ENCODE peak calls at places on chromosomes 5 and 9, in five cellular contexts. One of them, this sample, is unnamed.

GRCh38 chr9:2338770-2339169 is 282.8 kb upstream of the VLDLR start:
- DNase-seq in body of pancreas: no peak
- DNase-seq in right lobe of liver: no peak
- DNase-seq in upper lobe of left lung: no peak
- DNase-seq in uterus: no peak
- DNase-seq in this sample: no peak

GRCh38 chr9:38117646-38118045 is 48.6 kb upstream of the SHB start:
- DNase-seq in body of pancreas: no peak
- DNase-seq in right lobe of liver: peak
- DNase-seq in upper lobe of left lung: no peak
- DNase-seq in uterus: no peak
- DNase-seq in this sample: no peak

GRCh38 chr5:16726538-16726946 is 109.7 kb upstream of the RETREG1 start:
- DNase-seq in body of pancreas: no peak
- DNase-seq in right lobe of liver: no peak
- DNase-seq in upper lobe of left lung: no peak
- DNase-seq in uterus: no peak
- DNase-seq in this sample: no peak

GRCh38 chr5:74833537-74834266 is 32.5 kb downstream of the FAM169A start:
- DNase-seq in body of pancreas: peak
- DNase-seq in right lobe of liver: peak
- DNase-seq in upper lobe of left lung: no peak
- DNase-seq in uterus: no peak
- DNase-seq in this sample: no peak

GRCh38 chr5:162796507-162796906 is 640.9 kb upstream of the CCNG1 start:
- DNase-seq in body of pancreas: no peak
- DNase-seq in right lobe of liver: no peak
- DNase-seq in upper lobe of left lung: no peak
- DNase-seq in uterus: no peak
- DNase-seq in this sample: no peak

GRCh38 chr9:21624675-21625477 is 142.8 kb upstream of the IFNE start:
- DNase-seq in body of pancreas: no peak
- DNase-seq in right lobe of liver: no peak
- DNase-seq in upper lobe of left lung: no peak
- DNase-seq in uterus: no peak
- DNase-seq in this sample: no peak

GRCh38 chr5:35990941-35991592 is at the start of gene UGT3A1:
- DNase-seq in body of pancreas: no peak
- DNase-seq in right lobe of liver: peak
- DNase-seq in upper lobe of left lung: no peak
- DNase-seq in uterus: no peak
- DNase-seq in this sample: no peak

GRCh38 chr9:88994820-88995180 is 3.5 kb downstream of the S1PR3 start:
- DNase-seq in body of pancreas: no peak
- DNase-seq in right lobe of liver: no peak
- DNase-seq in upper lobe of left lung: no peak
- DNase-seq in uterus: no peak
- DNase-seq in this sample: no peak

GRCh38 chr5:82467006-82467561 is 188.9 kb upstream of the RPS23 start:
- DNase-seq in body of pancreas: peak
- DNase-seq in right lobe of liver: no peak
- DNase-seq in upper lobe of left lung: no peak
- DNase-seq in uterus: peak
- DNase-seq in this sample: no peak

DNA sequence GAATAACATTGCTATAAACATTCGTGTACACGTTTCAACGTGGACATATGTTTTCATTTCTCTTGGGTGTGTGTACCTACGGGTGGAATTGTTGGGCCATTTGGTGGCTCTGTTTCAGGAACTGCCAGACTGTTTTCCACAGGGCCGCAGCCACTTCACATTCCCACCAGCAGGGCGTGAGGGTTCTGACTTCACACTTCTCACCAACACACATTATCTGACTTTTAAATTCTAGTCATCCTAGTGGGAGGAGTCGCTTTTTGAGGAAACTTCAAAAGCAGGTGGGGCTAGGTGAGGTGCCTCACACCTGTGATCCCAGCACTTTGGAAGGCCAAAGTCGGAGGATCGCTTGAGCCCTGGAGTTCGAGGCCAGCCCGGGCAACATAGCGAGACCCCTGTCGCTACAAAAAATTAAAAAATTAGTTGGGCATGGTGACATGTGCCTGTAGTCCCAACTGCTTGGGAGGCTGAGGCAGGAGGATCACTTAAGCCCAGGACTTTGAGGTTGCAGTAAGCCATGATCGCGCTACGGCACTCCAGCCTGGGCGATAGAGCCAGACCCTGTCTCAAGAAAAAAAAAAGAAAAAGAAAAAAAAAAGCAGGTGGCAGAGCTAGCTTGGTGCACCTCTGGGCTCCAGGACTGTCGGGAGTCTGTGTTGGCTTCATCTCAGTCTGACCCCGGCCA is 28.5 kb downstream of the TSPAN17 start:
- DNase-seq in body of pancreas: no peak
- DNase-seq in right lobe of liver: no peak
- DNase-seq in upper lobe of left lung: no peak
- DNase-seq in uterus: no peak
- DNase-seq in this sample: no peak
- TF ChIP-seq CTCF in body of pancreas: peak
- TF ChIP-seq CTCF in right lobe of liver: no peak
- TF ChIP-seq CTCF in upper lobe of left lung: peak
- TF ChIP-seq CTCF in uterus: peak
- TF ChIP-seq CTCF in this sample: no peak

GRCh38 chr9:129598089-129598596 is 22.8 kb downstream of the C9orf50 start:
- DNase-seq in body of pancreas: no peak
- DNase-seq in right lobe of liver: no peak
- DNase-seq in upper lobe of left lung: no peak
- DNase-seq in uterus: no peak
- DNase-seq in this sample: no peak

GRCh38 chr9:129595903-129596540 is 24.9 kb downstream of the C9orf50 start:
- DNase-seq in body of pancreas: no peak
- DNase-seq in right lobe of liver: no peak
- DNase-seq in upper lobe of left lung: no peak
- DNase-seq in uterus: no peak
- DNase-seq in this sample: no peak

GRCh38 chr9:129595323-129595741 is 25.6 kb downstream of the C9orf50 start:
- DNase-seq in body of pancreas: no peak
- DNase-seq in right lobe of liver: no peak
- DNase-seq in upper lobe of left lung: no peak
- DNase-seq in uterus: peak
- DNase-seq in this sample: no peak

GRCh38 chr9:129597355-129598088 is 23.4 kb downstream of the C9orf50 start:
- DNase-seq in body of pancreas: peak
- DNase-seq in right lobe of liver: no peak
- DNase-seq in upper lobe of left lung: peak
- DNase-seq in uterus: peak
- DNase-seq in this sample: no peak

GRCh38 chr9:129596541-129597328 is 24.2 kb downstream of the C9orf50 start:
- DNase-seq in body of pancreas: no peak
- DNase-seq in right lobe of liver: no peak
- DNase-seq in upper lobe of left lung: peak
- DNase-seq in uterus: peak
- DNase-seq in this sample: no peak
- TF ChIP-seq POLR2A in body of pancreas: no peak
- TF ChIP-seq POLR2A in right lobe of liver: no peak
- TF ChIP-seq POLR2A in upper lobe of left lung: no peak
- TF ChIP-seq POLR2A in uterus: peak
- TF ChIP-seq POLR2A in this sample: peak

GRCh38 chr9:10268500-10269485 is 344.0 kb downstream of the PTPRD start:
- DNase-seq in body of pancreas: peak
- DNase-seq in right lobe of liver: peak
- DNase-seq in upper lobe of left lung: peak
- DNase-seq in uterus: no peak
- DNase-seq in this sample: no peak

GRCh38 chr9:10259668-10260067 is 353.1 kb downstream of the PTPRD start:
- DNase-seq in body of pancreas: no peak
- DNase-seq in right lobe of liver: no peak
- DNase-seq in upper lobe of left lung: no peak
- DNase-seq in uterus: no peak
- DNase-seq in this sample: no peak

GRCh38 chr9:10260501-10260900 is 352.3 kb downstream of the PTPRD start:
- DNase-seq in body of pancreas: no peak
- DNase-seq in right lobe of liver: no peak
- DNase-seq in upper lobe of left lung: no peak
- DNase-seq in uterus: no peak
- DNase-seq in this sample: no peak

DNA sequence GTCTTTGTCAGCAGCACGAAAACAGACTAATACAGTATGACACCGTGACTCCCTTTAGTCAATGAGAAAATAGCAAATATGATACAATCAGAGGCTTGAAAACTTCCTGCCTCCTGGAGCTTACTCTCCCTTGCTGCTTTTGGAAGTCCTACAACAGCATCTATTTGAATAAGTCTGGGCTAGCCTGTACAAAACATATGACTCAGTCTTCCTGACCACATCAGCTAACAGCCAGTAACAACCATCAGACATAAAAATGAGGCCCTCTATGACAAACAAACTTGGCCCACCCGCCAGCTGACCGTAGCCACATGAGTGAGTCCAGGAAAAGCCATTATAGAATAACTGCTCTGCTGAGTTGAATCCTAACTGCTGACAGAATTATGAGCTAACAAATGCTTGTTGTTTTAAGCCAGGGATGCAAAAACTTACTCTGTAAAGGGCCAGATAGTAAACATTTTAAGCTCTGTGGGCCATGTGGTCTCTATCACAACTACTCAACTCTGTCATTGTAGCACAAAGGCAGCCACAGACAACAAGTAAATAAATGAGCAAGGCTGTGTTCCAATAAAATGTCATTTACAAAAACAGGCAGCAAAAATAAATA is 347.6 kb downstream of the PTPRD start:
- DNase-seq in body of pancreas: no peak
- DNase-seq in right lobe of liver: no peak
- DNase-seq in upper lobe of left lung: no peak
- DNase-seq in uterus: no peak
- DNase-seq in this sample: no peak
- H3K27ac ChIP-seq in body of pancreas: no peak
- H3K27ac ChIP-seq in right lobe of liver: no peak
- H3K27ac ChIP-seq in upper lobe of left lung: no peak
- H3K27ac ChIP-seq in uterus: no peak
- H3K27ac ChIP-seq in this sample: no peak

GRCh38 chr5:149702953-149703646 is 27.0 kb upstream of the PPARGC1B start:
- DNase-seq in body of pancreas: no peak
- DNase-seq in right lobe of liver: no peak
- DNase-seq in upper lobe of left lung: no peak
- DNase-seq in uterus: no peak
- DNase-seq in this sample: no peak

GRCh38 chr5:149707097-149707496 is 23.0 kb upstream of the PPARGC1B start:
- DNase-seq in body of pancreas: no peak
- DNase-seq in right lobe of liver: no peak
- DNase-seq in upper lobe of left lung: no peak
- DNase-seq in uterus: no peak
- DNase-seq in this sample: no peak

GRCh38 chr5:149708981-149709594 is 21.0 kb upstream of the PPARGC1B start:
- DNase-seq in body of pancreas: no peak
- DNase-seq in right lobe of liver: no peak
- DNase-seq in upper lobe of left lung: no peak
- DNase-seq in uterus: no peak
- DNase-seq in this sample: no peak

GRCh38 chr5:149702607-149702952 is 27.5 kb upstream of the PPARGC1B start:
- DNase-seq in body of pancreas: no peak
- DNase-seq in right lobe of liver: no peak
- DNase-seq in upper lobe of left lung: no peak
- DNase-seq in uterus: no peak
- DNase-seq in this sample: no peak

DNA sequence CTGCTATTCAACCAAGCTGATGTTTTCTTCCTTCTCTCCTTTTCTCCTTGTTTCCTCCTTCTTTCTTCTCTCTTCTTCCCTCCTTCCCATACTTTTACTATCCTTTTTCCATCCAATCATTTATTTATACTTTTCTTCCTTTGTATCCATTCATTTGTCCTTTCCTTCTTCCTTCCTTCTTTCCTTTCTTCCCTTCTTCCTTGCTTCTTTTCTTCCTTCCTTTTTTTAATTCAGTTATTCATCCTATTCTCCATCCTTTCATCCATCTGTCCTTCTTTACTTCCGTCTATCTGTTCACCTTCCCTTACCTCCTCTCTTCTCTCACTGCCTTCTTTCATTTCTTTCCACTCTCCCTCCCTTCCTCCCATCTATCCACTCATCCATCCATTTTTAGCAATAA is 24.0 kb upstream of the PPARGC1B start:
- DNase-seq in body of pancreas: no peak
- DNase-seq in right lobe of liver: no peak
- DNase-seq in upper lobe of left lung: no peak
- DNase-seq in uterus: no peak
- DNase-seq in this sample: no peak
- TF ChIP-seq CTCF in body of pancreas: no peak
- TF ChIP-seq CTCF in right lobe of liver: no peak
- TF ChIP-seq CTCF in upper lobe of left lung: no peak
- TF ChIP-seq CTCF in uterus: no peak
- TF ChIP-seq CTCF in this sample: no peak

GRCh38 chr9:7858166-7858565 is 58.6 kb upstream of the DMAC1 start:
- DNase-seq in body of pancreas: no peak
- DNase-seq in right lobe of liver: no peak
- DNase-seq in upper lobe of left lung: no peak
- DNase-seq in uterus: no peak
- DNase-seq in this sample: no peak
- TF ChIP-seq POLR2A in body of pancreas: no peak
- TF ChIP-seq POLR2A in right lobe of liver: no peak
- TF ChIP-seq POLR2A in upper lobe of left lung: no peak
- TF ChIP-seq POLR2A in uterus: no peak
- TF ChIP-seq POLR2A in this sample: no peak

GRCh38 chr5:72556351-72557146 is 49.3 kb upstream of the ZNF366 start:
- DNase-seq in body of pancreas: peak
- DNase-seq in right lobe of liver: peak
- DNase-seq in upper lobe of left lung: peak
- DNase-seq in uterus: peak
- DNase-seq in this sample: no peak
- H3K27ac ChIP-seq in body of pancreas: peak
- H3K27ac ChIP-seq in right lobe of liver: peak
- H3K27ac ChIP-seq in upper lobe of left lung: peak
- H3K27ac ChIP-seq in uterus: peak
- H3K27ac ChIP-seq in this sample: peak